ENCODE peak calls at places on chromosomes 2 and 18, in four cellular contexts. F, T, D and L are unnamed samples.

GRCh38 chr2:15359716-15360531 is 201.2 kb downstream of the NBAS start:
- DNase-seq in D (no peak), T (no peak), F (peak; percentile 93), L (no peak)

GRCh38 chr2:77519164-77519887 is 2.9 kb downstream of the LRRTM4 start:
- DNase-seq in F (no peak), D (no peak), T (no peak), L (peak; percentile 34)

GRCh38 chr2:160491922-160492371 is 1.7 kb downstream of the RBMS1 start:
- DNase-seq in D (no peak), T (no peak), F (peak; percentile 75), L (peak; percentile 71)

GRCh38 chr2:85578243-85579180 is 1.1 kb downstream of the VAMP8 start:
- DNase-seq in F (no peak), T (no peak), D (peak; percentile 50), L (peak; percentile 56)

GRCh38 chr2:219490186-219490585 is 8.5 kb upstream of the GMPPA start:
- DNase-seq in T (no peak), D (no peak), F (no peak), L (no peak)

GRCh38 chr2:55879976-55880375 is 43.6 kb downstream of the EFEMP1 start:
- DNase-seq in D (no peak), T (no peak), F (peak; percentile 44), L (no peak)

GRCh38 chr2:5121677-5122076 is 570.5 kb upstream of the SOX11 start:
- DNase-seq in D (peak; percentile 47), T (no peak), F (no peak), L (peak; percentile 88)

GRCh38 chr2:191539068-191539467 is 138.9 kb upstream of the NABP1 start:
- DNase-seq in D (no peak), T (no peak), F (peak; percentile 40), L (peak; percentile 46)

GRCh38 chr2:38281095-38281742 is 95.9 kb downstream of the ATL2 start:
- DNase-seq in D (no peak), F (no peak), T (no peak), L (no peak)

GRCh38 chr2:146221826-146222225 is 1623.0 kb upstream of the ACVR2A start:
- DNase-seq in F (no peak), T (no peak), D (no peak), L (no peak)

GRCh38 chr2:101608411-101609317 is 88.8 kb upstream of the MAP4K4 start:
- DNase-seq in D (no peak), T (no peak), F (no peak), L (no peak)

GRCh38 chr2:64608867-64609228 is 44.9 kb downstream of the SERTAD2 start:
- DNase-seq in F (no peak), T (peak; percentile 76), D (no peak), L (no peak)

GRCh38 chr2:75853441-75853840 is 142.7 kb upstream of the GCFC2 start:
- DNase-seq in F (no peak), D (no peak), T (no peak), L (no peak)

GRCh38 chr2:146850746-146851145 is 994.1 kb upstream of the ACVR2A start:
- DNase-seq in D (no peak), F (no peak), T (no peak), L (peak; percentile 76)

GRCh38 chr2:204109681-204110080 is 173.1 kb downstream of the ICOS start:
- DNase-seq in F (no peak), D (no peak), T (no peak), L (peak; percentile 37)

GRCh38 chr2:150140777-150141176 is 346.7 kb downstream of the RND3 start:
- DNase-seq in F (no peak), T (no peak), D (no peak), L (no peak)

GRCh38 chr2:168034586-168034985 is 212.8 kb downstream of the STK39 start:
- DNase-seq in D (no peak), F (no peak), T (no peak), L (no peak)

GRCh38 chr2:10020001-10020400 is 23.3 kb upstream of the KLF11 start:
- DNase-seq in F (no peak), T (no peak), D (no peak), L (no peak)

DNA sequence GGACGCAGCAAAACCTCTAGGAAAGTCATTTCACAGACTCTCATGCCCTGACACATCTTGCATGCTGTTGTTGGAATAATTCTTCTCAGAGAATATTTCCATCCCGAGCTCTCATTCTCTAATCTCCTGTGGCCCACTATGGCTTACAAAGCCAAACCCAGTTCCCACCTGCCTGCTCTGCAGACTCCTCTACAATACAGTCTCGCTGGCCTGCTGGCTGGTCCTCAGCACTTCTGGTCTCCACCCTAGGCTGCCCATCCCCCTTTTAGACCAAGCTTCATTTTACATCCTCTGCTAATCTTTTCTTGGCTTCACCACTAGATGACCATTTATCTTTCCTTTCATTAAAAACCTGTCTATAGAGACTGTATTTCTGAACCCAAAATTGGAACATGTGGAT is 42.5 kb upstream of the YPEL5 start:
- DNase-seq in F (no peak), T (no peak), D (no peak), L (no peak)
- H4K5ac ChIP-seq in F (no peak overlapping the region), T (no peak overlapping the region), D (no peak overlapping the region), L (no peak overlapping the region)

DNA sequence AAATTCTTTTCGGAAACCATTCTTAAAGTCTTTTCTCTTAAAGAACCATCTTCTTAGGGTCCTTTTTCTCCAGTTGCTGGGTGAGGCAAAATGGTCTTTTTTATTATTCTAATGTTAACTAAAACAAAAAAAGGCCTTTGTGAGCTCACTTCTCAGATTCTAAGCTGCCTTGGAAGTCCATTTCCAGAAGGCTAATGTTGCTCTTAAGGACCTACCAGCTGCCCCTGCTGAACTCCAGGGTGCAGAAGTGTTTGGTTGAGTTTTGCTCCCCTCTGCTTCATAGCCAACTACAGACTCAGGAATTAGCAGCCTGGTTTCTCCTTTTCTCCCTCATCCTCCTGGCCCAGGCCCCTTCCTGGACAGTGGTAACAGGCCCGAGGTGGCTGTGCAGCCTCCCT is 23.4 kb downstream of the APCDD1 start:
- DNase-seq in T (no peak), F (no peak), D (no peak), L (no peak)
- H3K4me1 ChIP-seq in T (peaks cover 8% of the 10 kb centered on the region), F (peaks cover 4% of the 10 kb centered on the region), D (peaks cover 13% of the 10 kb centered on the region), L (peaks cover 11% of the 10 kb centered on the region)

DNA sequence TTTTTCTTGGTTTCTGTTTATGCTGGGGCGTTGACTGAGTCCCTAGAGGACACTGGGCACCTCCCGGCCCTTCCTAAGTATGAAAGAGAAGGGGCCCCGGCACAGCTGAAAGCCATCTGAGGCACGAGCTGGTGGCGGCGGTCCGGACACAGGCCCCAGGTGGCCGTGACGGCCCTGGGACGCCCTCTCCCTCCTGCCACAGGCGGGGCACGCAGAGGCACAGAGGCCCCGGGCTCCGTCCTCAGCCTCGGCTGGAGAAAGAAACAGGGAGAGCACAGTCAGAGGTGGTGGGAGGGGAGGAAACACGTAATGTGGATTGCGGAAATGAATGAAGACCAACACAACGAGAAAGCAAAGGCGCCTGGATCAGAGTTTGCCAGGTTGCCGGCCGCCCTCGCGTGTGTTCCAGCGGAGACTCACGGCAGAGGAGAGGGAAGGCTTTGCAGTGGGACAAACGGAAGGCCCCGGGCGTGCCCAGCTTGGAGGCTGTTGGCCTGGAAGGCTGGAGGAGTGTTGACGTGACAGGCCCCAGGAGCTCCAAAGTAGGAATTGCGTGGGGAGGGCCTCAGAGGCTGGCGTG is 119.1 kb downstream of the PTGR3 start:
- DNase-seq in T (peak; percentile 52), F (no peak), D (no peak), L (no peak)
- H4K5ac ChIP-seq in T (no peak overlapping the region), F (no peak overlapping the region), D (no peak overlapping the region), L (no peak overlapping the region)

DNA sequence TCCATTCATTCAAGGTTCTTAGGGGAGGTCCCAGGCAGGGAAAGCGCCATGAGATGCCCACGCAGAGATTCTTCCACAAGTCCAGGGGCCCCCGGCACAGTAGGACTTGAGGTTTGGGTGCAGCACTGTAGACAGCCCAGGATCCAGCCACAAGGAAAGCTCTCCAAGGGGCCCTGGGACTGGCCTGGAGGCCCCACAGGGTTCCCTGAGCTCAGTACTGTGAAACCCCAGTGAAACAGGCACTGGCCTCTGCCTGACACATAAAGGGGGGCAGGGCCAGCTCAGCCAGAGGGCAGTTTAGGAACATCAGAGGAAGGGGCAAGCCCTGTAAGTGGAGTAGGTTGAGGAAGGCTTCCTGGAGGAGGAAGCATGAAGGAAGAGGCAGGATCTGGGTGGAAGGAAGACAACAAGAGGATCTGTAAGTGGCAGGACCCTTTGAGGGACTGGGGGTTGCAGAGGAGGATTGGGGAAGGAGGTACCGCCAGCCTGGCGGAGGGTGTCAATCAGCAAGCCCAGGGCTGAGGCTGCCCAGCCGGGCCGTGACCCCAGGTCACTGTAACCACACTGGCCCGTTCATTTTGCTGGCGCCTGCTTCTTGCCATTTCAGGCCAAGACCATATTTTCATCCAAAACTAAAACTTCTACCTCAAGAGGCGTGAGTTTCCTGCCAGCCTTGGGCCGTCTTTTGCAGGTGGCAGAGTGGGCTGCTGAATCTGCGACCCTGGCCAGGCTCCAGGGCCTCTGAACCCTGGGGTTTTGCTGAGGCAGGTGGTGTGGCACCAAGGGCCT is 175.2 kb downstream of the SMAD7 start:
- DNase-seq in T (no peak), F (no peak), D (no peak), L (no peak)
- H3K4me1 ChIP-seq in T (no peaks in the 10 kb centered on the region), F (peaks cover 24% of the 10 kb centered on the region), D (no peaks in the 10 kb centered on the region), L (peaks cover 7% of the 10 kb centered on the region)

DNA sequence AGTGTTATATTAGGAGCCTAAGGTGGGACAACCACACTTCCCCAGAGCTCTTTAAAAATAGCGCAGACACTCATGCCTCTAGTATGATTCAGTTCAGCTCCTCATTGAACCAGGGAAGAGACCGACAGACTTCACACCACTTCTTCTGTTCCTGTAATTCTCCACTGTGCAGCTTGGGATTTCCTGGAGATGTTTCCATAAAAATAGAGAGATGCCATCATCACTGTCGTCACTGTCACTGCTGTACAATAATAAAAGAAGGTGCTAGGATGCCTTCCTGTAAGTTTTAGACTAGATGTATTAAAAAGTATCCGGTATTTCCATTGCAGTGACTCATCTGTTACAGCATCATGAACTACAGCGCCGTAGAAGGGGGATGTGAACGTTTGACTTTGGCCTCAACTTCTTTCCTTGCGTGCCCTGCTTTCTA is 110.9 kb downstream of the FAM210A start:
- DNase-seq in T (no peak), F (no peak), D (no peak), L (no peak)
- H4K5ac ChIP-seq in T (no peak overlapping the region), F (no peak overlapping the region), D (no peak overlapping the region), L (no peak overlapping the region)

DNA sequence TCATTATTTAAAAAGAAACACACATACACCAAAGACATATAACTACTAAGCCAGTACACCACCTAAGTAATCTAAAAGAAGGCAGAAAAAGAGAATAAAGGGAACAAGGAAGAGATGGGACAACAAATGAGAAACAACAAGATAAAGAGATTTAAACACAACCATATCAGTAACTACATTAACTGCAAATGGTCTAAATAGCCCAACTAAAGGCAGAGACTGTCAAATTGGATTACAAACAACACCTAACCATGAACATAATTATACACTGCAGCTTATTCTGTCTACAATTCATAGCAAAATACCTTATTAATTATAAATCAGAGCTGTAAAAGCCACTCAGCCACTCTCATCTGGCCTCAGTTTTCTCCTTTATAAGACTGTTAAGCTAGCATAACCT is 15.0 kb downstream of the PPP4R1 start:
- DNase-seq in F (no peak), T (no peak), D (no peak), L (no peak)
- H3K4me1 ChIP-seq in F (peaks cover 7% of the 10 kb centered on the region), T (no peaks in the 10 kb centered on the region), D (no peaks in the 10 kb centered on the region), L (peaks cover 2% of the 10 kb centered on the region)

GRCh38 chr2:217642944-217643343 is 359.9 kb downstream of the TNS1 start:
- DNase-seq in D (no peak), F (no peak), T (no peak), L (no peak)
- H4K5ac ChIP-seq in D (no peak overlapping the region), F (no peak overlapping the region), T (no peak overlapping the region), L (no peak overlapping the region)

GRCh38 chr2:119432882-119433522 is 1.3 kb downstream of the TMEM37 start:
- DNase-seq in F (no peak), T (no peak), D (peak; percentile 46), L (no peak)
- H3K4me1 ChIP-seq in F (peaks cover 3% of the 10 kb centered on the region), T (peaks cover 18% of the 10 kb centered on the region), D (peaks cover 3% of the 10 kb centered on the region), L (peaks cover 16% of the 10 kb centered on the region)